ENCODE peak calls at places on chromosomes 16 and 17, in eight cellular contexts. One of them, this sample, is unnamed.

GRCh38 chr16:48353565-48354163 is 31.5 kb downstream of the SIAH1 start:
- DNase-seq in Caco-2: peak; percentile 63
- DNase-seq in AG10803: peak; percentile 74
- DNase-seq in PC-9: peak; percentile 68
- DNase-seq in colonic mucosa: peak; percentile 65
- DNase-seq in endodermal cell: peak; percentile 87
- DNase-seq in fibroblast of pulmonary artery: peak; percentile 82
- DNase-seq in GM12865: peak; percentile 80
- DNase-seq in this sample: peak; percentile 24

GRCh38 chr17:74736423-74737298 is at the start of gene RAB37:
- DNase-seq in Caco-2: peak; percentile 97
- DNase-seq in AG10803: no peak
- DNase-seq in PC-9: no peak
- DNase-seq in colonic mucosa: peak; percentile 58
- DNase-seq in endodermal cell: peak; percentile 95
- DNase-seq in fibroblast of pulmonary artery: no peak
- DNase-seq in GM12865: peak; percentile 59
- DNase-seq in this sample: no peak

GRCh38 chr16:14486520-14487303 is 143.3 kb downstream of the PARN start:
- DNase-seq in Caco-2: peak; percentile 83
- DNase-seq in AG10803: peak; percentile 97
- DNase-seq in PC-9: peak; percentile 89
- DNase-seq in colonic mucosa: peak; percentile 88
- DNase-seq in endodermal cell: peak; percentile 75
- DNase-seq in fibroblast of pulmonary artery: peak; percentile 95
- DNase-seq in GM12865: no peak
- DNase-seq in this sample: no peak

GRCh38 chr16:72308396-72308795 is 136.4 kb upstream of the PMFBP1 start:
- DNase-seq in Caco-2: no peak
- DNase-seq in AG10803: no peak
- DNase-seq in PC-9: no peak
- DNase-seq in colonic mucosa: no peak
- DNase-seq in endodermal cell: no peak
- DNase-seq in fibroblast of pulmonary artery: no peak
- DNase-seq in GM12865: no peak
- DNase-seq in this sample: no peak

GRCh38 chr17:7313028-7313889 is 1.9 kb downstream of the GPS2 start:
- DNase-seq in Caco-2: no peak
- DNase-seq in AG10803: no peak
- DNase-seq in PC-9: peak; percentile 54
- DNase-seq in colonic mucosa: no peak
- DNase-seq in endodermal cell: peak; percentile 84
- DNase-seq in fibroblast of pulmonary artery: no peak
- DNase-seq in GM12865: peak; percentile 57
- DNase-seq in this sample: no peak

GRCh38 chr16:85480727-85481101 is 132.4 kb upstream of the GSE1 start:
- DNase-seq in Caco-2: no peak
- DNase-seq in AG10803: no peak
- DNase-seq in PC-9: peak; percentile 48
- DNase-seq in colonic mucosa: no peak
- DNase-seq in endodermal cell: no peak
- DNase-seq in fibroblast of pulmonary artery: no peak
- DNase-seq in GM12865: peak; percentile 30
- DNase-seq in this sample: no peak

GRCh38 chr17:49361129-49361901 is 735 bp downstream of the ZNF652 start:
- DNase-seq in Caco-2: peak; percentile 75
- DNase-seq in AG10803: no peak
- DNase-seq in PC-9: no peak
- DNase-seq in colonic mucosa: peak; percentile 66
- DNase-seq in endodermal cell: peak; percentile 81
- DNase-seq in fibroblast of pulmonary artery: peak; percentile 25
- DNase-seq in GM12865: peak; percentile 83
- DNase-seq in this sample: no peak

GRCh38 chr17:48024149-48025039 is 13.2 kb downstream of the COPZ2 start:
- DNase-seq in Caco-2: peak; percentile 74
- DNase-seq in AG10803: peak; percentile 84
- DNase-seq in PC-9: peak; percentile 88
- DNase-seq in colonic mucosa: peak; percentile 84
- DNase-seq in endodermal cell: peak; percentile 85
- DNase-seq in fibroblast of pulmonary artery: no peak
- DNase-seq in GM12865: peak; percentile 50
- DNase-seq in this sample: peak; percentile 54

GRCh38 chr16:529012-529575 is 1.6 kb downstream of the CAPN15 start:
- DNase-seq in Caco-2: no peak
- DNase-seq in AG10803: no peak
- DNase-seq in PC-9: no peak
- DNase-seq in colonic mucosa: no peak
- DNase-seq in endodermal cell: no peak
- DNase-seq in fibroblast of pulmonary artery: no peak
- DNase-seq in GM12865: peak; percentile 54
- DNase-seq in this sample: no peak

GRCh38 chr16:23524001-23524400 is 13.7 kb upstream of the GGA2 start:
- DNase-seq in Caco-2: no peak
- DNase-seq in AG10803: no peak
- DNase-seq in PC-9: no peak
- DNase-seq in colonic mucosa: no peak
- DNase-seq in endodermal cell: no peak
- DNase-seq in fibroblast of pulmonary artery: no peak
- DNase-seq in GM12865: no peak
- DNase-seq in this sample: no peak

GRCh38 chr16:68417711-68418301 is 30.5 kb downstream of the SMPD3 start:
- DNase-seq in Caco-2: peak; percentile 18
- DNase-seq in AG10803: no peak
- DNase-seq in PC-9: peak; percentile 70
- DNase-seq in colonic mucosa: peak; percentile 87
- DNase-seq in endodermal cell: no peak
- DNase-seq in fibroblast of pulmonary artery: no peak
- DNase-seq in GM12865: peak; percentile 87
- DNase-seq in this sample: no peak

GRCh38 chr17:39867084-39867890 is 715 bp upstream of the ZPBP2 start:
- DNase-seq in Caco-2: no peak
- DNase-seq in AG10803: no peak
- DNase-seq in PC-9: no peak
- DNase-seq in colonic mucosa: no peak
- DNase-seq in endodermal cell: no peak
- DNase-seq in fibroblast of pulmonary artery: no peak
- DNase-seq in GM12865: peak; percentile 97
- DNase-seq in this sample: no peak

DNA sequence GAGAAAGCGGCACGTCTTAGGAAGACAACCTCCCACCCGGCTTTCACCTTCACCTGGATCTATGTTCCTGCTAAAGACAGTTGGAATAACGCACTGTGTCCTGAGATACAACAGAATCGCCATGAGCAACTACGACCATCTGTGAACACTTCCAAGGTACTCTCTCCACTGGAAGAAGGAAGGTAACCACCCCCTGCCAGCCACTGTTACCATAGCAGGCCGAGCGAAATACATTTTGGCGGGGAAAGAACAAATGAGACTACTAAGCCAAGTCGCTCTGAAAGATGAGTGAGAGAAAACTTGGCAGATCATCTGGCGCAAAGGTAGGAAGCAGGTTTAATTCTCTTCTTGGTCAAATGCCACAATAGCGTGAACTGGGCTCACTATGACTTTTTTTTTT is 9.8 kb downstream of the CRK start:
- DNase-seq in Caco-2: no peak
- DNase-seq in AG10803: no peak
- DNase-seq in PC-9: no peak
- DNase-seq in colonic mucosa: no peak
- DNase-seq in endodermal cell: no peak
- DNase-seq in fibroblast of pulmonary artery: no peak
- DNase-seq in GM12865: no peak
- DNase-seq in this sample: no peak
- TF ChIP-seq CTCF in Caco-2: no peak
- TF ChIP-seq CTCF in AG10803: no peak
- TF ChIP-seq CTCF in PC-9: no peak
- TF ChIP-seq CTCF in colonic mucosa: no peak
- TF ChIP-seq CTCF in endodermal cell: no peak
- TF ChIP-seq CTCF in fibroblast of pulmonary artery: no peak
- TF ChIP-seq CTCF in GM12865: no peak
- TF ChIP-seq CTCF in this sample: no peak

GRCh38 chr17:46194393-46195216 is 1.4 kb upstream of the KANSL1 start:
- DNase-seq in Caco-2: no peak
- DNase-seq in AG10803: peak; percentile 54
- DNase-seq in PC-9: no peak
- DNase-seq in colonic mucosa: peak; percentile 58
- DNase-seq in endodermal cell: no peak
- DNase-seq in fibroblast of pulmonary artery: peak; percentile 67
- DNase-seq in GM12865: peak; percentile 90
- DNase-seq in this sample: peak; percentile 30

GRCh38 chr17:46193246-46193625 is at the start of gene KANSL1:
- DNase-seq in Caco-2: peak; percentile 93
- DNase-seq in AG10803: peak; percentile 94
- DNase-seq in PC-9: peak; percentile 76
- DNase-seq in colonic mucosa: peak; percentile 92
- DNase-seq in endodermal cell: peak; percentile 98
- DNase-seq in fibroblast of pulmonary artery: peak; percentile 90
- DNase-seq in GM12865: peak; percentile 97
- DNase-seq in this sample: no peak

GRCh38 chr17:46195217-46195855 is 2.1 kb upstream of the KANSL1 start:
- DNase-seq in Caco-2: no peak
- DNase-seq in AG10803: no peak
- DNase-seq in PC-9: no peak
- DNase-seq in colonic mucosa: no peak
- DNase-seq in endodermal cell: no peak
- DNase-seq in fibroblast of pulmonary artery: no peak
- DNase-seq in GM12865: no peak
- DNase-seq in this sample: no peak

GRCh38 chr17:46192484-46193245 is 564 bp downstream of the KANSL1 start:
- DNase-seq in Caco-2: peak; percentile 77
- DNase-seq in AG10803: peak; percentile 71
- DNase-seq in PC-9: peak; percentile 43
- DNase-seq in colonic mucosa: peak; percentile 75
- DNase-seq in endodermal cell: peak; percentile 95
- DNase-seq in fibroblast of pulmonary artery: peak; percentile 67
- DNase-seq in GM12865: peak; percentile 82
- DNase-seq in this sample: no peak

DNA sequence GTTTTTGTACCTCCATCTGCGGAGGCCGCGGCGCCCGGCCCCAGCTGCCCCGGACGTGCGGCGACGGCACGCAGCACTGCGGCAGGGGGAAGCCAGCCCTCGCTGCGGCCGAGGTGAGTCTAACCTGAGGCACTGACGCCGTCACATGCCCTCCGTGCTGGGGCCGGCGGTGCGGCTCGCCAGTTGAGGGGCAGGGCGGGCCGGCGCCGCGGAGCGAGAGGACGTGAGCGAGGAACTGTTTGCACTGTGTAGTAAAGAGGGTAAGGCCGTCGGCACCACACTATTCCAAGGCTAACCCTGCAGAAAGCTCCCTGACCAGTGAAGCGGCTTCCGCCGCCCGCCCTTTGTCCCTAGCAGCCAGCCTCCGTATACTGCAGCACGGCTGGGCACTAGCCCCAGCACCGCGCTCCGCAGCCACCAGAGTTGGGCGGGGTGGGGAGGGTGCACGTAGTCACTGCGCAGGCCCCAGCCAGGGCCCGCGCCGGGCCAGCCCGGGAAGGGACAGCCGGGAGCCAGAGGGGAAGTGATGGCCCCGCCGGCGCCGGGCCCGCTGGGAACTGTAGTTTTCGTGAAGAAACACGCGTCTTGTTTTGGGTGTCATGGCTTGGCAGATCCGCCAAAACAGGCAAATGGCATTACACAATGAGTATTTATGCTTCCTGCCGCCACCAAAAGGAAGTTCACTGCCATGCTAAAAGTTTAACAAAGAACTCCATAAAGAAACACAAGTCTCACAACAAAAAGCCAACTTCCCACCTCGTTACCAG is 580 bp upstream of the KANSL1 start:
- DNase-seq in Caco-2: peak; percentile 93
- DNase-seq in AG10803: peak; percentile 99
- DNase-seq in PC-9: peak; percentile 90
- DNase-seq in colonic mucosa: peak; percentile 98
- DNase-seq in endodermal cell: peak; percentile 99
- DNase-seq in fibroblast of pulmonary artery: peak; percentile 96
- DNase-seq in GM12865: peak; percentile 98
- DNase-seq in this sample: peak; percentile 47
- TF ChIP-seq CTCF in Caco-2: no peak
- TF ChIP-seq CTCF in AG10803: peak; percentile 31
- TF ChIP-seq CTCF in PC-9: no peak
- TF ChIP-seq CTCF in colonic mucosa: no peak
- TF ChIP-seq CTCF in endodermal cell: peak; percentile 18
- TF ChIP-seq CTCF in fibroblast of pulmonary artery: no peak
- TF ChIP-seq CTCF in GM12865: no peak
- TF ChIP-seq CTCF in this sample: no peak

GRCh38 chr16:8199390-8199789 is 390.9 kb downstream of the TMEM114 start:
- DNase-seq in Caco-2: no peak
- DNase-seq in AG10803: no peak
- DNase-seq in PC-9: no peak
- DNase-seq in colonic mucosa: no peak
- DNase-seq in endodermal cell: no peak
- DNase-seq in fibroblast of pulmonary artery: no peak
- DNase-seq in GM12865: no peak
- DNase-seq in this sample: no peak
- TF ChIP-seq CTCF in Caco-2: no peak
- TF ChIP-seq CTCF in AG10803: no peak
- TF ChIP-seq CTCF in PC-9: no peak
- TF ChIP-seq CTCF in colonic mucosa: no peak
- TF ChIP-seq CTCF in endodermal cell: no peak
- TF ChIP-seq CTCF in fibroblast of pulmonary artery: no peak
- TF ChIP-seq CTCF in GM12865: no peak
- TF ChIP-seq CTCF in this sample: no peak

GRCh38 chr16:83937922-83938875 is 14.8 kb upstream of the OSGIN1 start:
- DNase-seq in Caco-2: no peak
- DNase-seq in AG10803: no peak
- DNase-seq in PC-9: no peak
- DNase-seq in colonic mucosa: no peak
- DNase-seq in endodermal cell: no peak
- DNase-seq in fibroblast of pulmonary artery: no peak
- DNase-seq in GM12865: no peak
- DNase-seq in this sample: no peak

GRCh38 chr16:83940630-83941378 is 12.2 kb upstream of the OSGIN1 start:
- DNase-seq in Caco-2: no peak
- DNase-seq in AG10803: no peak
- DNase-seq in PC-9: no peak
- DNase-seq in colonic mucosa: no peak
- DNase-seq in endodermal cell: peak; percentile 71
- DNase-seq in fibroblast of pulmonary artery: no peak
- DNase-seq in GM12865: no peak
- DNase-seq in this sample: no peak

GRCh38 chr16:83939266-83939856 is 13.7 kb upstream of the OSGIN1 start:
- DNase-seq in Caco-2: no peak
- DNase-seq in AG10803: no peak
- DNase-seq in PC-9: no peak
- DNase-seq in colonic mucosa: no peak
- DNase-seq in endodermal cell: no peak
- DNase-seq in fibroblast of pulmonary artery: no peak
- DNase-seq in GM12865: no peak
- DNase-seq in this sample: no peak

GRCh38 chr16:83942074-83942473 is 11.0 kb upstream of the OSGIN1 start:
- DNase-seq in Caco-2: no peak
- DNase-seq in AG10803: no peak
- DNase-seq in PC-9: no peak
- DNase-seq in colonic mucosa: no peak
- DNase-seq in endodermal cell: no peak
- DNase-seq in fibroblast of pulmonary artery: no peak
- DNase-seq in GM12865: no peak
- DNase-seq in this sample: no peak

DNA sequence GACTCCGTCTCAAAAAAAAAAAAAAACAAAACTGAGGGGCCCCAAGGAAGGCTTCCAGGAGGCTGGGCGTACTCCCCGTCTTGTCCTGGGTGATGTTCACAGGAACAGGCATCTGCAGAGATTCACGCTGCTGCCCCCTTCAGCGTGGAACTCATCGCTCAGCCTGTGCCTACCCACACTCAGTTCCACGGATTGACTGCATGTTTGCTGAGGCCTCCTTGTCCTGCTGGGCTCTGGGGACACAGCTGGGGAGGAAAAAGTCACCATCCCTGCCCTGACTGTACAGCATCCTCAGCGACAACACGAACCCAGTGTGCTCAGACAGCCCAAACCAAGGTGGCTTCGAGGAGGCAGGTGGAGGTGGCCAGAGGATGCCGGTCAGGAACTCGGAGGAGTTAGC is 12.9 kb upstream of the OSGIN1 start:
- DNase-seq in Caco-2: no peak
- DNase-seq in AG10803: no peak
- DNase-seq in PC-9: no peak
- DNase-seq in colonic mucosa: no peak
- DNase-seq in endodermal cell: no peak
- DNase-seq in fibroblast of pulmonary artery: no peak
- DNase-seq in GM12865: no peak
- DNase-seq in this sample: no peak
- TF ChIP-seq CTCF in Caco-2: peak; percentile 4
- TF ChIP-seq CTCF in AG10803: no peak
- TF ChIP-seq CTCF in PC-9: no peak
- TF ChIP-seq CTCF in colonic mucosa: no peak
- TF ChIP-seq CTCF in endodermal cell: peak; percentile 14
- TF ChIP-seq CTCF in fibroblast of pulmonary artery: no peak
- TF ChIP-seq CTCF in GM12865: no peak
- TF ChIP-seq CTCF in this sample: no peak